ENCODE peak calls at places on chromosomes 7 and 10, in nine cellular contexts. H is stimulated activated CD8-positive, alpha-beta memory T cell treated with anti-CD3 and anti-CD28 coated beads, Interleukin-4, amount 100 ng/mL, for 1 hour; U is HTR-8/SVneo; W is T-helper 2 cell; X is Karpas-422; Q is EL; Z is NCI-H1092 treated with DMSO at 0.1 percent for 48 hours; E is iPS-NIHi11; A is CD8-positive, alpha-beta T cell. V is an unnamed sample.
A peak's percentile ranks its signal among the peaks of the same experiment; 100 is the strongest.

GRCh38 chr10:61000769-61001730 is 57.1 kb upstream of the RHOBTB1 start:
- DNase-seq in Z (peak; percentile 26), W (no peak), X (no peak), A (no peak), U (peak; percentile 27), Q (peak; percentile 31), E (peak; percentile 91), H (no peak), V (no peak)

GRCh38 chr7:3272691-3273141 is 28.3 kb upstream of the SDK1 start:
- DNase-seq in X (no peak), A (no peak), Q (peak; percentile 7), W (no peak), E (no peak), Z (peak; percentile 60), U (peak; percentile 81), H (no peak), V (no peak)

GRCh38 chr10:100749059-100749308 is 3.6 kb downstream of the PAX2 start:
- DNase-seq in A (no peak), U (no peak), H (no peak), Z (no peak), X (no peak), W (no peak), Q (no peak), E (no peak), V (no peak)

GRCh38 chr7:7180725-7181428 is 1.5 kb upstream of the C1GALT1 start:
- DNase-seq in W (no peak), H (no peak), U (no peak), E (no peak), Z (no peak), X (no peak), A (no peak), Q (no peak), V (no peak)

GRCh38 chr10:88390041-88390440 is 193.1 kb downstream of the RNLS start:
- DNase-seq in X (no peak), A (no peak), W (no peak), Q (no peak), H (no peak), E (no peak), U (no peak), Z (no peak), V (no peak)

GRCh38 chr10:128078136-128078969 is 47.9 kb downstream of the MKI67 start:
- DNase-seq in A (no peak), E (peak; percentile 83), W (no peak), H (no peak), Q (peak; percentile 45), U (peak; percentile 51), X (peak; percentile 55), Z (peak; percentile 5), V (no peak)

GRCh38 chr7:32179567-32179966 is 109.4 kb upstream of the PDE1C start:
- DNase-seq in X (no peak), H (no peak), Q (peak; percentile 39), W (no peak), Z (no peak), E (no peak), U (no peak), A (no peak), V (no peak)

GRCh38 chr10:72124984-72125383 is 36.6 kb upstream of the SPOCK2 start:
- DNase-seq in X (no peak), E (no peak), W (no peak), Q (peak; percentile 21), Z (no peak), H (no peak), U (no peak), A (no peak), V (no peak)

GRCh38 chr7:96300981-96301380 is 20.9 kb downstream of the SLC25A13 start:
- DNase-seq in U (no peak), Z (no peak), A (no peak), Q (no peak), H (no peak), W (no peak), X (no peak), E (no peak), V (no peak)

GRCh38 chr10:79434816-79435215 is 10.6 kb downstream of the ZCCHC24 start:
- DNase-seq in H (no peak), A (no peak), Z (no peak), W (no peak), E (no peak), X (no peak), Q (peak; percentile 61), U (peak; percentile 37), V (no peak)

GRCh38 chr7:71267734-71268133 is 135.8 kb downstream of the GALNT17 start:
- DNase-seq in Q (no peak), H (no peak), E (peak; percentile 35), Z (no peak), U (no peak), A (no peak), X (no peak), W (no peak), V (no peak)

GRCh38 chr7:22444181-22444966 is 55.6 kb downstream of the STEAP1B start:
- DNase-seq in H (no peak), U (no peak), E (peak; percentile 36), W (no peak), X (peak; percentile 84), Q (no peak), A (no peak), Z (peak; percentile 35), V (no peak)

GRCh38 chr7:84757756-84758155 is 429.1 kb downstream of the SEMA3D start:
- DNase-seq in Q (no peak), H (no peak), E (no peak), A (no peak), Z (no peak), X (no peak), U (no peak), W (no peak), V (no peak)

GRCh38 chr7:29609162-29610030 is 45.8 kb downstream of the PRR15 start:
- DNase-seq in Q (peak; percentile 63), X (peak; percentile 64), H (no peak), Z (peak; percentile 57), E (peak; percentile 70), W (no peak), U (peak; percentile 10), A (no peak), V (no peak)